ENCODE peak calls at places on chromosomes 11 and 22, in eight cellular contexts. U, R, Y, N, M, A, B and X are unnamed samples.

GRCh38 chr11:100948936-100949335 is 180.7 kb downstream of the PGR start:
- DNase-seq in R (no peak), Y (no peak), B (no peak), N (no peak), A (no peak), U (no peak), M (no peak), X (no peak)

GRCh38 chr11:117591316-117592039 is 205.5 kb downstream of the DSCAML1 start:
- DNase-seq in N (no peak), U (no peak), B (no peak), M (no peak), A (no peak), R (no peak), Y (no peak), X (no peak)

GRCh38 chr11:75560644-75561043 is 1.4 kb upstream of the SERPINH1 start:
- DNase-seq in M (no peak), N (no peak), Y (peak; percentile 45), B (no peak), A (no peak), R (no peak), U (no peak), X (no peak)

GRCh38 chr11:74256370-74257133 is 54.9 kb downstream of the P4HA3 start:
- DNase-seq in B (no peak), U (no peak), N (no peak), R (no peak), M (no peak), A (no peak), Y (no peak), X (no peak)

GRCh38 chr11:96309001-96309642 is 33.9 kb downstream of the MAML2 start:
- DNase-seq in A (no peak), R (no peak), N (no peak), M (no peak), U (no peak), B (no peak), Y (no peak), X (no peak)

GRCh38 chr11:126336646-126337045 is 18.8 kb upstream of the ST3GAL4 start:
- DNase-seq in R (no peak), Y (no peak), B (peak; percentile 61), N (no peak), A (no peak), M (no peak), U (no peak), X (peak; percentile 79)

GRCh38 chr22:47334596-47334995 is 572.1 kb downstream of the TBC1D22A start:
- DNase-seq in B (no peak), U (no peak), M (no peak), N (no peak), A (no peak), R (no peak), Y (no peak), X (no peak)

GRCh38 chr11:121649798-121650197 is 197.0 kb upstream of the SORL1-AS1 start:
- DNase-seq in U (no peak), B (no peak), N (no peak), R (no peak), Y (peak; percentile 41), A (no peak), M (no peak), X (no peak)

GRCh38 chr11:21988477-21988876 is 204.4 kb upstream of the ANO5 start:
- DNase-seq in B (no peak), M (no peak), R (no peak), A (no peak), Y (no peak), N (no peak), U (no peak), X (no peak)

GRCh38 chr22:44143117-44143495 is 37.6 kb upstream of the PARVG start:
- DNase-seq in U (peak; percentile 16), M (no peak), B (no peak), R (no peak), Y (peak; percentile 24), N (no peak), A (no peak), X (no peak)

GRCh38 chr11:35629914-35630313 is 11.7 kb downstream of the FJX1 start:
- DNase-seq in Y (peak; percentile 100), R (peak; percentile 69), N (peak; percentile 86), M (no peak), B (no peak), A (no peak), U (peak; percentile 32), X (no peak)

GRCh38 chr11:77091146-77091940 is 11.3 kb upstream of the OMP start:
- DNase-seq in Y (peak; percentile 65), M (peak; percentile 86), U (peak; percentile 86), N (peak; percentile 68), R (peak; percentile 92), B (no peak), A (peak; percentile 78), X (peak; percentile 90)

GRCh38 chr22:35417606-35418005 is 17.7 kb downstream of the MCM5 start:
- DNase-seq in R (no peak), A (no peak), B (no peak), Y (no peak), U (no peak), N (no peak), M (no peak), X (no peak)

GRCh38 chr22:50084085-50084484 is 1.1 kb downstream of the MLC1 start:
- DNase-seq in B (no peak), Y (no peak), N (no peak), A (no peak), U (no peak), M (no peak), R (no peak), X (peak; percentile 69)

GRCh38 chr11:120068114-120068573 is 69.8 kb downstream of the TRIM29 start:
- DNase-seq in N (no peak), R (peak; percentile 73), U (no peak), B (peak; percentile 62), M (no peak), A (no peak), Y (peak; percentile 47), X (no peak)

GRCh38 chr11:31610544-31610943 is 101.0 kb downstream of the ELP4 start:
- DNase-seq in Y (no peak), B (no peak), N (no peak), M (no peak), A (no peak), U (no peak), R (no peak), X (no peak)

GRCh38 chr22:44439356-44440223 is 58.4 kb downstream of the RTL6 start:
- DNase-seq in A (no peak), B (no peak), R (no peak), N (no peak), M (no peak), Y (no peak), U (no peak), X (peak; percentile 57)

GRCh38 chr22:46027219-46028068 is 50.5 kb upstream of the WNT7B start:
- DNase-seq in U (peak; percentile 83), M (peak; percentile 64), A (no peak), N (no peak), Y (no peak), B (peak; percentile 84), R (no peak), X (peak; percentile 86)
- TF ChIP-seq POLR2A in U (peak; percentile 56), M (no peak), A (no peak), N (no peak), Y (no peak), B (peak; percentile 17), R (no peak), X (no peak)

DNA sequence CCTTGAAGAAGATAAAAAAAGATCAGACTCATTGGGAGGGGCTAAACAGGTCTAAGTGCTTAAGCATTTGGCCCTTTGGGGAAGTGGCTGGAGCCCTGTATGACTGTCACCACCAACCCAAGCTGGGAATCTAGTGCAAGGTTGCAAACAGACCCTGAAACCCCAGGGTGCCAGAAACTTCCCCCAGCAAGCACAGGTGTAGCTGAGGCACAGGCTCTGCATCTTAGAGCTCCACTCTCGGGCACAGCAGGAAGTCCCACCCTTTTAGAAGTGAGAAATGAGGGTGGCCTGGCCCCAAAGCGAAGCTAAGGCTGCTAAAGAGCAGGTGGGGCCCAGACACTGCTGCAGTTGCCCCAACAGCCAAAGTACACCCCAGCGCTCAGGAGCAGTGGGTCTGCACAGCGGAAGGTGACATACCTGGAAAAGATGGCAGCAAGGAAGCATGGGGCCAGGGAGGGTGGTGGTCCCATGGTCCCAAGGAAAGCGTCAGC is 5.8 kb upstream of the KDM2A start:
- DNase-seq in N (no peak), Y (no peak), M (no peak), A (no peak), R (no peak), B (no peak), U (no peak), X (no peak)
- TF ChIP-seq POLR2A in N (no peak), Y (no peak), M (no peak), A (no peak), R (no peak), B (no peak), U (no peak), X (no peak)

GRCh38 chr11:65421204-65422103 is 1.1 kb upstream of the NEAT1 start:
- DNase-seq in Y (peak; percentile 99), U (peak; percentile 98), A (peak; percentile 98), N (peak; percentile 87), R (peak; percentile 40), M (no peak), B (peak; percentile 98), X (peak; percentile 95)
- TF ChIP-seq POLR2A in Y (peak; percentile 84), U (no peak), A (no peak), N (no peak), R (peak; percentile 67), M (peak; percentile 69), B (peak; percentile 80), X (peak; percentile 87)

GRCh38 chr11:63537293-63538101 is 889 bp downstream of the PLAAT4 start:
- DNase-seq in M (no peak), U (peak; percentile 86), A (no peak), R (no peak), B (no peak), Y (peak; percentile 4), N (no peak), X (no peak)
- TF ChIP-seq POLR2A in M (no peak), U (no peak), A (no peak), R (no peak), B (no peak), Y (no peak), N (no peak), X (no peak)